ENCODE peak calls at places on chromosomes 2 and 18, in seven cellular contexts. F is left ventricle myocardium inferior; M is OCI-LY7; A is endothelial cell; Z is HCT116; V is CD8-positive, alpha-beta T cell; H is GM10248. U is an unnamed sample.

GRCh38 chr2:221572180-221572820 is at the start of gene EPHA4:
- DNase-seq in F (peak; percentile 89), M (peak; percentile 83), A (peak; percentile 93), Z (peak; percentile 45), V (peak; percentile 77), H (peak; percentile 91), U (peak; percentile 46)

GRCh38 chr2:136056077-136056688 is 61.8 kb downstream of the CXCR4 start:
- DNase-seq in F (no peak), M (no peak), A (no peak), Z (no peak), V (no peak), H (no peak), U (no peak)

GRCh38 chr2:101082993-101083392 is 68.2 kb downstream of the TBC1D8 start:
- DNase-seq in F (no peak), M (no peak), A (no peak), Z (no peak), V (no peak), H (no peak), U (no peak)

GRCh38 chr18:13258792-13259385 is 40.3 kb downstream of the LDLRAD4 start:
- DNase-seq in F (no peak), M (no peak), A (no peak), Z (no peak), V (no peak), H (no peak), U (no peak)

GRCh38 chr2:11697103-11697871 is 27.3 kb upstream of the NTSR2 start:
- DNase-seq in F (peak; percentile 44), M (no peak), A (peak; percentile 21), Z (no peak), V (no peak), H (no peak), U (peak; percentile 34)

GRCh38 chr2:203817147-203817546 is 50.4 kb upstream of the CTLA4 start:
- DNase-seq in F (no peak), M (peak; percentile 15), A (no peak), Z (no peak), V (no peak), H (no peak), U (no peak)

GRCh38 chr2:150522269-150522668 is 34.8 kb upstream of the RND3 start:
- DNase-seq in F (no peak), M (no peak), A (no peak), Z (no peak), V (no peak), H (no peak), U (no peak)

GRCh38 chr2:88307817-88308216 is 137.7 kb downstream of the THNSL2 start:
- DNase-seq in F (no peak), M (peak; percentile 43), A (peak; percentile 37), Z (peak; percentile 51), V (no peak), H (peak; percentile 37), U (no peak)

GRCh38 chr2:224775638-224776037 is 59.5 kb upstream of the CCDC195 start:
- DNase-seq in F (no peak), M (no peak), A (no peak), Z (no peak), V (no peak), H (no peak), U (no peak)

GRCh38 chr2:39160982-39161381 is 40.1 kb upstream of the SOS1 start:
- DNase-seq in F (no peak), M (no peak), A (no peak), Z (no peak), V (no peak), H (no peak), U (no peak)

GRCh38 chr18:35024965-35025364 is 16.2 kb upstream of the MAPRE2 start:
- DNase-seq in F (peak; percentile 56), M (no peak), A (no peak), Z (no peak), V (no peak), H (no peak), U (peak; percentile 88)

GRCh38 chr2:211901226-211901625 is 637.4 kb downstream of the ERBB4 start:
- DNase-seq in F (no peak), M (no peak), A (no peak), Z (no peak), V (no peak), H (no peak), U (no peak)

GRCh38 chr2:46094689-46095088 is 202.5 kb upstream of the EPAS1 start:
- DNase-seq in F (no peak), M (no peak), A (no peak), Z (no peak), V (no peak), H (no peak), U (no peak)

GRCh38 chr2:46086578-46087070 is 210.6 kb upstream of the EPAS1 start:
- DNase-seq in F (no peak), M (no peak), A (no peak), Z (no peak), V (no peak), H (no peak), U (no peak)

GRCh38 chr2:46091961-46092667 is 205.1 kb upstream of the EPAS1 start:
- DNase-seq in F (no peak), M (no peak), A (no peak), Z (no peak), V (no peak), H (no peak), U (no peak)

GRCh38 chr2:46087492-46087891 is 209.7 kb upstream of the EPAS1 start:
- DNase-seq in F (no peak), M (no peak), A (no peak), Z (no peak), V (no peak), H (no peak), U (no peak)

GRCh38 chr2:46091004-46091403 is 206.2 kb upstream of the EPAS1 start:
- DNase-seq in F (no peak), M (no peak), A (no peak), Z (no peak), V (no peak), H (no peak), U (no peak)
- TF ChIP-seq CTCF in F (peak; percentile 59), M (no peak), A (no peak), Z (no peak), V (no peak), H (no peak), U (no peak)

DNA sequence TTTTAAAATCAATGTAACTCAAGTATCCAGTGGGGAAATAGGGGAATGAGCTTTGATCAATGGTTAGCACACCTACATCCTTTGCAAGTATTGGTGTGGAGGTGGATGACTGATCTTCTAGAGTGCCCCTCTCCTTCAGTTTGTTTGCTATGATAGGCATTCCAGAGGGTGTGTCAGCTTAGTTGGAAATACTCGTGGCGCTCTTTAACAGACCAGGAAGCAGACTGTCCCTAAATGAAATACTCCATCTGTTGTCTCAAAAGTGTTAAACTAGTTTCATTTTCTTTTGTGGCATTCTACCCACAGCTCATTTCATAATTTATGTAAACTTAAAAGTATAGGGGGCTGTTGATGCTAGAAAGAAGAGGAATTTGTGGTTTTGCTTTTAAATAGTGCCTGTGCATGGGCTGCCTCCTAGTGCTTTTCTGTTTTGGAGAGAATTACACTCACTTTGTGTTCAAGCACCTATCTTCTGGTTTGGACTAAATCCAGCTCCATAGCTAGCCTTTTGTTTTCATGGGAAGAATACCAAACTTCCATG is 66.2 kb downstream of the STAT1 start:
- DNase-seq in F (no peak), M (no peak), A (no peak), Z (peak; percentile 49), V (no peak), H (peak; percentile 14), U (peak; percentile 28)
- TF ChIP-seq CTCF in F (no peak), M (no peak), A (no peak), Z (peak; percentile 4), V (peak; percentile 45), H (peak; percentile 22), U (peak; percentile 25)

DNA sequence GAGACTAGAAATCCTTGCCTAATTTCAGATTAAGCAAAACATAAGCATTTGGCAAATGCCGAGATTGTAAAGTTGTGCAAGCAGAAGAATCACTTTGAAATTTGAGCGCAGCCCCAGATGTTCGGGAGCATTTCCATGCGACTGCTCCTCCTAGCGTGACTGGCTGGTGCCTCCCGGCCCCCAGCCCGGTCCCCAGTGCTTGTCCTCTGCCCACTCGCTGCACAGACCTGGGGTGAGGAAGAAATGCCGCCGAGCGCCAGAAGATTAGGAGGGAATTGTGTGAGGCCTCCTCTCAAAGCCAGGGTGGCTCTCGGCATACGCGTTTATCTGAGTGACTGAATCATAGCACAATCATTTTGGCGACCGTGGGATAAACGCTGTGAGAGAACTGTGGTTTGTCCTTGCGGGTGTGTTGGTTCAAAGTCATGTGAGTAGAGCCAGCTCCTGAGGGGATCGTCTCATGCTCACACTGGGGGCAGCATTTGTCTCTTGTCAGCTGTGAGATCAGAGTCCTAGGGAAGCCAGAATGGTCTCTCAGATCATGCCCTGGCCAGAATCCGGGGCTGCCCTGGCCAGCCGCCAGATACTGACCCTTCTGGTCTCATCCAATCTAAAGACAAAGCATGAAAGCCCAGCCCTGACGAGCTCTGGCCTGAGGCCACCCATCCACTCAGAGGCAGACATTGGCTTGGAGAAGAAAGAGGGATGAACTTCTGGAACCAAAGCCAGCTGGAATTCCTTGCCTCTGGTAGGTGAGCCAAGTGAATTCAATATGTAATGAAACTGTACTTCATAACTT is 189.3 kb downstream of the SH3RF3 start:
- DNase-seq in F (peak; percentile 86), M (no peak), A (no peak), Z (no peak), V (no peak), H (no peak), U (peak; percentile 89)
- TF ChIP-seq CTCF in F (peak; percentile 45), M (no peak), A (no peak), Z (no peak), V (no peak), H (no peak), U (peak; percentile 47)

GRCh38 chr2:106107509-106108131 is 86.5 kb downstream of the UXS1 start:
- DNase-seq in F (no peak), M (no peak), A (no peak), Z (no peak), V (no peak), H (peak; percentile 75), U (no peak)

GRCh38 chr2:106108351-106108750 is 85.8 kb downstream of the UXS1 start:
- DNase-seq in F (no peak), M (peak; percentile 9), A (no peak), Z (no peak), V (no peak), H (no peak), U (no peak)

GRCh38 chr2:106106627-106107508 is 87.2 kb downstream of the UXS1 start:
- DNase-seq in F (no peak), M (no peak), A (no peak), Z (no peak), V (no peak), H (peak; percentile 60), U (no peak)

GRCh38 chr2:106105151-106105922 is 88.8 kb downstream of the UXS1 start:
- DNase-seq in F (no peak), M (no peak), A (no peak), Z (no peak), V (no peak), H (no peak), U (no peak)

DNA sequence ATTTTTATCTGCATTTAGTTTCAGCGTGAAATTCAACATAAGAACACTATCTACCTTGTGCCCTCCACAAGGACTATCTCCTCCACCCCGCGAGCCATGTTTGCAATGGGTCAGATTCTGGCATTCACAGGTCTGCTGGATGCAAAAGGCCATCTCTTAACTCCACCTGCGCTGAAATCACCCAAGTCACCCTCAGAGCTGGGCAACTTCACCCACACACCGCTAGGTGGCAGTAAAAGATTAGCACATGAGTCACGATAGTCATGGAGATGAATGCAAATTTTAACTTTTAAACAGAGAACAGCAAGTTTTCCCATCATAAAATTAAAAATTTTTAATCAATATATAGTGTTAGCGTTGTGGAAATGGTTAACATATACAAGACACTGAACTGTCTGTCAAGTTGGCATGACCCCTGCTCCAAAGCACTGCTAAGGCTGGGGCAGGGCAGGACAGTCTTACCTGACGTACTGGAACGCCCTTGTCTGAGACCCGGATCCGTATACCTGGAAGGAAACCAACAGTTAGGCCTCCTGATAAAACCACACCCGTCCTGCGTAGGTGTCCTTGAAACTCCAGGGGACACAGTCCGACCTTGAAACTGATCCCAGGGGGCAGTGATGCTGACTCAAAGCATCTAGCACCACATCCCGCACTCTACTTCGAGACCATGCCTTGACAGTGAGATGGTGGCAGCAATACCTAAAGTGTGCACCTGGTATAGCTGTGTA is 89.6 kb downstream of the UXS1 start:
- DNase-seq in F (no peak), M (peak; percentile 70), A (peak; percentile 65), Z (peak; percentile 44), V (peak; percentile 53), H (peak; percentile 78), U (no peak)
- TF ChIP-seq CTCF in F (peak; percentile 98), M (peak; percentile 100), A (peak; percentile 94), Z (peak; percentile 91), V (peak; percentile 94), H (peak; percentile 97), U (peak; percentile 91)